ENCODE peak calls at places on chromosomes 4 and X, in nine cellular contexts. One of them, this sample, is unnamed.
A peak's percentile ranks its signal among the peaks of the same experiment; 100 is the strongest.

GRCh38 chr4:182807346-182807745 is 109.8 kb downstream of the DCTD start:
- DNase-seq in astrocyte: no peak
- DNase-seq in K562: no peak
- DNase-seq in AG04450: no peak
- DNase-seq in neural crest cell: peak; percentile 12
- DNase-seq in ovary: no peak
- DNase-seq in Calu3: no peak
- DNase-seq in CD4-positive, alpha-beta T cell: no peak
- DNase-seq in right lobe of liver: no peak
- DNase-seq in this sample: no peak

GRCh38 chrX:31128849-31129248 is 57.0 kb upstream of the FTHL17 start:
- DNase-seq in astrocyte: no peak
- DNase-seq in K562: no peak
- DNase-seq in AG04450: no peak
- DNase-seq in neural crest cell: no peak
- DNase-seq in ovary: no peak
- DNase-seq in Calu3: no peak
- DNase-seq in CD4-positive, alpha-beta T cell: no peak
- DNase-seq in right lobe of liver: no peak
- DNase-seq in this sample: no peak

GRCh38 chr4:2962614-2963184 is 507 bp downstream of the NOP14 start:
- DNase-seq in astrocyte: peak; percentile 49
- DNase-seq in K562: no peak
- DNase-seq in AG04450: no peak
- DNase-seq in neural crest cell: peak; percentile 47
- DNase-seq in ovary: no peak
- DNase-seq in Calu3: peak; percentile 32
- DNase-seq in CD4-positive, alpha-beta T cell: no peak
- DNase-seq in right lobe of liver: no peak
- DNase-seq in this sample: no peak

GRCh38 chr4:135532132-135532531 is 1330.5 kb upstream of the PABPC4L start:
- DNase-seq in astrocyte: no peak
- DNase-seq in K562: no peak
- DNase-seq in AG04450: no peak
- DNase-seq in neural crest cell: no peak
- DNase-seq in ovary: no peak
- DNase-seq in Calu3: no peak
- DNase-seq in CD4-positive, alpha-beta T cell: no peak
- DNase-seq in right lobe of liver: no peak
- DNase-seq in this sample: no peak

GRCh38 chrX:19893722-19894121 is 6.3 kb upstream of the SH3KBP1 start:
- DNase-seq in astrocyte: peak; percentile 69
- DNase-seq in K562: no peak
- DNase-seq in AG04450: no peak
- DNase-seq in neural crest cell: no peak
- DNase-seq in ovary: no peak
- DNase-seq in Calu3: no peak
- DNase-seq in CD4-positive, alpha-beta T cell: no peak
- DNase-seq in right lobe of liver: no peak
- DNase-seq in this sample: no peak

GRCh38 chr4:142815834-142816233 is 30.3 kb downstream of the INPP4B start:
- DNase-seq in astrocyte: peak; percentile 81
- DNase-seq in K562: no peak
- DNase-seq in AG04450: no peak
- DNase-seq in neural crest cell: no peak
- DNase-seq in ovary: no peak
- DNase-seq in Calu3: no peak
- DNase-seq in CD4-positive, alpha-beta T cell: no peak
- DNase-seq in right lobe of liver: no peak
- DNase-seq in this sample: no peak

GRCh38 chr4:121951570-121952110 is at the start of gene TRPC3:
- DNase-seq in astrocyte: peak; percentile 10
- DNase-seq in K562: peak; percentile 45
- DNase-seq in AG04450: no peak
- DNase-seq in neural crest cell: peak; percentile 20
- DNase-seq in ovary: peak; percentile 17
- DNase-seq in Calu3: no peak
- DNase-seq in CD4-positive, alpha-beta T cell: peak; percentile 9
- DNase-seq in right lobe of liver: peak; percentile 43
- DNase-seq in this sample: no peak

GRCh38 chrX:41382699-41383645 is 49.0 kb downstream of the DDX3X start:
- DNase-seq in astrocyte: peak; percentile 22
- DNase-seq in K562: no peak
- DNase-seq in AG04450: no peak
- DNase-seq in neural crest cell: no peak
- DNase-seq in ovary: no peak
- DNase-seq in Calu3: peak; percentile 9
- DNase-seq in CD4-positive, alpha-beta T cell: no peak
- DNase-seq in right lobe of liver: no peak
- DNase-seq in this sample: no peak

GRCh38 chrX:41559235-41559634 is 112.1 kb downstream of the NYX start:
- DNase-seq in astrocyte: no peak
- DNase-seq in K562: no peak
- DNase-seq in AG04450: no peak
- DNase-seq in neural crest cell: no peak
- DNase-seq in ovary: no peak
- DNase-seq in Calu3: no peak
- DNase-seq in CD4-positive, alpha-beta T cell: no peak
- DNase-seq in right lobe of liver: no peak
- DNase-seq in this sample: no peak

GRCh38 chr4:145130788-145131398 is 32.8 kb downstream of the ABCE1 start:
- DNase-seq in astrocyte: peak; percentile 95
- DNase-seq in K562: no peak
- DNase-seq in AG04450: peak; percentile 50
- DNase-seq in neural crest cell: no peak
- DNase-seq in ovary: no peak
- DNase-seq in Calu3: no peak
- DNase-seq in CD4-positive, alpha-beta T cell: no peak
- DNase-seq in right lobe of liver: no peak
- DNase-seq in this sample: no peak

GRCh38 chrX:108186811-108187210 is 95.2 kb downstream of the ATG4A start:
- DNase-seq in astrocyte: peak; percentile 93
- DNase-seq in K562: no peak
- DNase-seq in AG04450: peak; percentile 45
- DNase-seq in neural crest cell: no peak
- DNase-seq in ovary: no peak
- DNase-seq in Calu3: peak; percentile 14
- DNase-seq in CD4-positive, alpha-beta T cell: no peak
- DNase-seq in right lobe of liver: no peak
- DNase-seq in this sample: no peak

GRCh38 chr4:82431026-82431745 is 796 bp downstream of the ENOPH1 start:
- DNase-seq in astrocyte: peak; percentile 50
- DNase-seq in K562: peak; percentile 25
- DNase-seq in AG04450: no peak
- DNase-seq in neural crest cell: no peak
- DNase-seq in ovary: no peak
- DNase-seq in Calu3: peak; percentile 39
- DNase-seq in CD4-positive, alpha-beta T cell: peak; percentile 39
- DNase-seq in right lobe of liver: peak; percentile 47
- DNase-seq in this sample: no peak

GRCh38 chrX:65581661-65582339 is 47.2 kb upstream of the LAS1L start:
- DNase-seq in astrocyte: peak; percentile 31
- DNase-seq in K562: peak; percentile 53
- DNase-seq in AG04450: peak; percentile 16
- DNase-seq in neural crest cell: peak; percentile 48
- DNase-seq in ovary: peak; percentile 74
- DNase-seq in Calu3: peak; percentile 60
- DNase-seq in CD4-positive, alpha-beta T cell: peak; percentile 46
- DNase-seq in right lobe of liver: peak; percentile 50
- DNase-seq in this sample: peak; percentile 35

GRCh38 chrX:129790146-129790545 is 10.4 kb downstream of the SASH3 start:
- DNase-seq in astrocyte: no peak
- DNase-seq in K562: no peak
- DNase-seq in AG04450: no peak
- DNase-seq in neural crest cell: no peak
- DNase-seq in ovary: no peak
- DNase-seq in Calu3: no peak
- DNase-seq in CD4-positive, alpha-beta T cell: no peak
- DNase-seq in right lobe of liver: no peak
- DNase-seq in this sample: no peak

GRCh38 chr4:32519060-32519459 is 1798.9 kb downstream of the PCDH7 start:
- DNase-seq in astrocyte: no peak
- DNase-seq in K562: no peak
- DNase-seq in AG04450: no peak
- DNase-seq in neural crest cell: no peak
- DNase-seq in ovary: no peak
- DNase-seq in Calu3: no peak
- DNase-seq in CD4-positive, alpha-beta T cell: no peak
- DNase-seq in right lobe of liver: no peak
- DNase-seq in this sample: no peak

GRCh38 chrX:129523076-129524055 is at the start of gene SMARCA1:
- DNase-seq in astrocyte: peak; percentile 61
- DNase-seq in K562: peak; percentile 20
- DNase-seq in AG04450: no peak
- DNase-seq in neural crest cell: peak; percentile 62
- DNase-seq in ovary: peak; percentile 78
- DNase-seq in Calu3: peak; percentile 2
- DNase-seq in CD4-positive, alpha-beta T cell: no peak
- DNase-seq in right lobe of liver: peak; percentile 63
- DNase-seq in this sample: no peak

GRCh38 chrX:153772608-153773217 is 8.1 kb upstream of the SRPK3 start:
- DNase-seq in astrocyte: no peak
- DNase-seq in K562: no peak
- DNase-seq in AG04450: no peak
- DNase-seq in neural crest cell: no peak
- DNase-seq in ovary: no peak
- DNase-seq in Calu3: no peak
- DNase-seq in CD4-positive, alpha-beta T cell: no peak
- DNase-seq in right lobe of liver: no peak
- DNase-seq in this sample: no peak

GRCh38 chrX:153775293-153775595 is 5.6 kb upstream of the SRPK3 start:
- DNase-seq in astrocyte: no peak
- DNase-seq in K562: no peak
- DNase-seq in AG04450: no peak
- DNase-seq in neural crest cell: no peak
- DNase-seq in ovary: no peak
- DNase-seq in Calu3: no peak
- DNase-seq in CD4-positive, alpha-beta T cell: no peak
- DNase-seq in right lobe of liver: no peak
- DNase-seq in this sample: no peak

GRCh38 chrX:153773218-153773611 is 7.6 kb upstream of the SRPK3 start:
- DNase-seq in astrocyte: no peak
- DNase-seq in K562: no peak
- DNase-seq in AG04450: no peak
- DNase-seq in neural crest cell: no peak
- DNase-seq in ovary: peak; percentile 11
- DNase-seq in Calu3: no peak
- DNase-seq in CD4-positive, alpha-beta T cell: no peak
- DNase-seq in right lobe of liver: no peak
- DNase-seq in this sample: no peak

GRCh38 chrX:153774576-153775292 is 6.1 kb upstream of the SRPK3 start:
- DNase-seq in astrocyte: no peak
- DNase-seq in K562: no peak
- DNase-seq in AG04450: no peak
- DNase-seq in neural crest cell: no peak
- DNase-seq in ovary: peak; percentile 16
- DNase-seq in Calu3: no peak
- DNase-seq in CD4-positive, alpha-beta T cell: no peak
- DNase-seq in right lobe of liver: no peak
- DNase-seq in this sample: no peak

GRCh38 chrX:153773741-153774575 is 6.9 kb upstream of the SRPK3 start:
- DNase-seq in astrocyte: no peak
- DNase-seq in K562: no peak
- DNase-seq in AG04450: no peak
- DNase-seq in neural crest cell: no peak
- DNase-seq in ovary: peak; percentile 15
- DNase-seq in Calu3: no peak
- DNase-seq in CD4-positive, alpha-beta T cell: no peak
- DNase-seq in right lobe of liver: no peak
- DNase-seq in this sample: no peak
- TF ChIP-seq CTCF in astrocyte: no peak
- TF ChIP-seq CTCF in K562: no peak
- TF ChIP-seq CTCF in AG04450: no peak
- TF ChIP-seq CTCF in neural crest cell: no peak
- TF ChIP-seq CTCF in ovary: no peak
- TF ChIP-seq CTCF in Calu3: no peak
- TF ChIP-seq CTCF in CD4-positive, alpha-beta T cell: no peak
- TF ChIP-seq CTCF in right lobe of liver: no peak
- TF ChIP-seq CTCF in this sample: no peak

DNA sequence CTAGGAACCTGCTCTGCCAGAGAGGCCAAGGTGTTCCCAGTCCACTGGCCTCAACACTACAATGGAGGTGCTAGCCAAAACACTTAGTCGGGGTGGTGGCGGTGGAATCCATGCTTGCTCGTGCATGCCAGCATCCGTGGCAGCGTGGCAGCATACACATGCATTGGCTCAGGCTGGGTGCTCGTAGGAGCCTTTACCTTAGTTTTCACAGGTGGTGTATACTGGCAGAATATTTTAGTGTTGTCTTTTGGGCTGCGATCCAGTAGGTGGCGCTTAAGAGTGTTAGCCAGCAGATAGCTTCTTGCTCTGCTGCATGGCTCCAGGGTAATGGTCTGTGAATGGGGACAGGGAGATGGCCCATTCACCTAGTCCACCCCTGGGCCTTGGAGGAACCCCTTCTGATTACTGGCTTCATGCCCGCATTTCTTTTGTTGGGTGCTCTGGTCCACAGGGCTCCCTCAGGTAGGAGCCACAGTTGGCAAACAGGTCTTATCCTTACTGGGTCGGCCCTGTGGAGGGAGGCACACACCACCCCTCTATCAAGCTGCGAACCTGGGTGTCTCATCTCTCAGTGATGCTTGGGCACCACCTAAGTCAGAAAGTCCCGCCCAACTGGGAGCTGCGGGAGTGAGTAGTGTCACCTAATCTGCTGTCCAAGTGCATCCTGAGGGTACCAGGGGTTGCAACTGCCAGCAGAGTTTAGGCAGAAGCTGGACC is 40.0 kb downstream of the RIPPLY1 start:
- DNase-seq in astrocyte: no peak
- DNase-seq in K562: no peak
- DNase-seq in AG04450: no peak
- DNase-seq in neural crest cell: no peak
- DNase-seq in ovary: no peak
- DNase-seq in Calu3: peak; percentile 38
- DNase-seq in CD4-positive, alpha-beta T cell: no peak
- DNase-seq in right lobe of liver: no peak
- DNase-seq in this sample: no peak
- TF ChIP-seq CTCF in astrocyte: no peak
- TF ChIP-seq CTCF in K562: peak; percentile 53
- TF ChIP-seq CTCF in AG04450: peak; percentile 17
- TF ChIP-seq CTCF in neural crest cell: peak; percentile 49
- TF ChIP-seq CTCF in ovary: no peak
- TF ChIP-seq CTCF in Calu3: peak; percentile 10
- TF ChIP-seq CTCF in CD4-positive, alpha-beta T cell: no peak
- TF ChIP-seq CTCF in right lobe of liver: peak; percentile 19
- TF ChIP-seq CTCF in this sample: no peak

GRCh38 chrX:105191878-105192277 is 28.6 kb downstream of the TEX13A start:
- DNase-seq in astrocyte: no peak
- DNase-seq in K562: no peak
- DNase-seq in AG04450: no peak
- DNase-seq in neural crest cell: no peak
- DNase-seq in ovary: no peak
- DNase-seq in Calu3: peak; percentile 3
- DNase-seq in CD4-positive, alpha-beta T cell: no peak
- DNase-seq in right lobe of liver: no peak
- DNase-seq in this sample: no peak
- TF ChIP-seq CTCF in astrocyte: peak; percentile 30
- TF ChIP-seq CTCF in K562: no peak
- TF ChIP-seq CTCF in AG04450: peak; percentile 47
- TF ChIP-seq CTCF in neural crest cell: peak; percentile 61
- TF ChIP-seq CTCF in ovary: no peak
- TF ChIP-seq CTCF in Calu3: no peak
- TF ChIP-seq CTCF in CD4-positive, alpha-beta T cell: no peak
- TF ChIP-seq CTCF in right lobe of liver: peak; percentile 28
- TF ChIP-seq CTCF in this sample: no peak

GRCh38 chr4:6851962-6852361 is 57.7 kb upstream of the TBC1D14 start:
- DNase-seq in astrocyte: no peak
- DNase-seq in K562: no peak
- DNase-seq in AG04450: no peak
- DNase-seq in neural crest cell: no peak
- DNase-seq in ovary: no peak
- DNase-seq in Calu3: no peak
- DNase-seq in CD4-positive, alpha-beta T cell: no peak
- DNase-seq in right lobe of liver: no peak
- DNase-seq in this sample: no peak
- TF ChIP-seq CTCF in astrocyte: no peak
- TF ChIP-seq CTCF in K562: no peak
- TF ChIP-seq CTCF in AG04450: no peak
- TF ChIP-seq CTCF in neural crest cell: no peak
- TF ChIP-seq CTCF in ovary: no peak
- TF ChIP-seq CTCF in Calu3: no peak
- TF ChIP-seq CTCF in CD4-positive, alpha-beta T cell: no peak
- TF ChIP-seq CTCF in right lobe of liver: no peak
- TF ChIP-seq CTCF in this sample: no peak

This sample was measured in omental fat pad.